ENCODE peak calls at places on chromosomes 4 and X, in five cellular contexts. U is NB4; E is activated CD8-positive, alpha-beta memory T cell treated with anti-CD3 and anti-CD28 coated beads for 1 hour; B is uterus; Y is Calu3. S is an unnamed sample.

GRCh38 chr4:2469192-2469984 is 482 bp downstream of the RNF4 start:
- DNase-seq in U (peak; percentile 85), E (peak; percentile 55), B (no peak), Y (peak; percentile 39), S (no peak)

GRCh38 chrX:37872303-37872655 is 24.9 kb upstream of the DYNLT3 start:
- DNase-seq in U (no peak), E (no peak), B (no peak), Y (no peak), S (no peak)

GRCh38 chr4:26787461-26788340 is 72.9 kb upstream of the STIM2 start:
- DNase-seq in U (peak; percentile 92), E (no peak), B (peak; percentile 38), Y (peak; percentile 56), S (peak; percentile 57)

GRCh38 chr4:28772066-28772465 is 1911.4 kb downstream of the STIM2 start:
- DNase-seq in U (no peak), E (no peak), B (no peak), Y (no peak), S (peak; percentile 54)

GRCh38 chr4:177251237-177251636 is 58.4 kb upstream of the NEIL3 start:
- DNase-seq in U (peak; percentile 83), E (no peak), B (no peak), Y (no peak), S (no peak)

GRCh38 chrX:130167040-130167439 is 1.4 kb upstream of the AIFM1 start:
- DNase-seq in U (no peak), E (no peak), B (no peak), Y (no peak), S (no peak)

GRCh38 chrX:153649178-153649914 is 2.3 kb downstream of the DUSP9 start:
- DNase-seq in U (peak; percentile 62), E (no peak), B (peak; percentile 9), Y (peak; percentile 36), S (no peak)

GRCh38 chr4:13920901-13921300 is 293.4 kb upstream of the BOD1L1 start:
- DNase-seq in U (peak; percentile 30), E (no peak), B (peak; percentile 33), Y (peak; percentile 42), S (peak; percentile 100)

S was measured in skeletal muscle cell.